ENCODE peak calls at places on chromosome 16, in six cellular contexts. N, L, R, O, Y and A are unnamed samples.

GRCh38 chr16:30948956-30949654 is at the start of gene ORAI3:
- DNase-seq in N (peak), L (no peak), R (peak), O (no peak), Y (peak), A (peak)

GRCh38 chr16:54437921-54438320 is 151.3 kb upstream of the IRX3 start:
- DNase-seq in N (no peak), L (no peak), R (peak), O (no peak), Y (no peak), A (no peak)

GRCh38 chr16:31505483-31505882 is 2.7 kb downstream of the RUSF1 start:
- DNase-seq in N (no peak), L (no peak), R (no peak), O (no peak), Y (no peak), A (no peak)

GRCh38 chr16:88061346-88062110 is 110.3 kb downstream of the BANP start:
- DNase-seq in N (peak), L (no peak), R (no peak), O (peak), Y (no peak), A (no peak)

GRCh38 chr16:53754938-53755910 is 51.3 kb downstream of the FTO start:
- DNase-seq in N (no peak), L (no peak), R (peak), O (peak), Y (peak), A (no peak)

GRCh38 chr16:50597563-50598255 is 49.5 kb downstream of the NKD1 start:
- DNase-seq in N (no peak), L (no peak), R (no peak), O (no peak), Y (no peak), A (no peak)

GRCh38 chr16:10509534-10510025 is 70.8 kb downstream of the EMP2 start:
- DNase-seq in N (peak), L (peak), R (peak), O (peak), Y (peak), A (peak)

GRCh38 chr16:50718061-50718760 is 23.7 kb upstream of the CYLD start:
- DNase-seq in N (no peak), L (no peak), R (no peak), O (no peak), Y (no peak), A (peak)

GRCh38 chr16:14409563-14409962 is 220.5 kb downstream of the PARN start:
- DNase-seq in N (no peak), L (peak), R (peak), O (peak), Y (no peak), A (peak)

GRCh38 chr16:28105954-28106353 is 42.4 kb upstream of the GSG1L start:
- DNase-seq in N (no peak), L (no peak), R (no peak), O (no peak), Y (no peak), A (no peak)

GRCh38 chr16:27844826-27845225 is 218.7 kb downstream of the GSG1L start:
- DNase-seq in N (no peak), L (no peak), R (no peak), O (no peak), Y (no peak), A (no peak)

GRCh38 chr16:67431077-67431804 is at the start of gene HSD11B2:
- DNase-seq in N (no peak), L (no peak), R (peak), O (peak), Y (peak), A (peak)

GRCh38 chr16:67562918-67563707 is 787 bp downstream of the CTCF start:
- DNase-seq in N (peak), L (no peak), R (peak), O (peak), Y (peak), A (peak)

GRCh38 chr16:68298907-68299515 is 11.7 kb downstream of the SLC7A6OS start:
- DNase-seq in N (peak), L (peak), R (no peak), O (peak), Y (peak), A (peak)

GRCh38 chr16:85963746-85964370 is 64.9 kb downstream of the IRF8 start:
- DNase-seq in N (no peak), L (no peak), R (no peak), O (peak), Y (peak), A (no peak)

GRCh38 chr16:66260522-66261290 is 105.8 kb upstream of the CDH5 start:
- DNase-seq in N (no peak), L (no peak), R (no peak), O (no peak), Y (no peak), A (no peak)
- TF ChIP-seq CTCF in N (no peak), L (no peak), R (no peak), O (no peak), Y (no peak), A (no peak)

GRCh38 chr16:81545470-81546175 is 101.0 kb downstream of the CMIP start:
- DNase-seq in N (no peak), L (no peak), R (no peak), O (no peak), Y (no peak), A (no peak)

GRCh38 chr16:81543571-81543970 is 99.0 kb downstream of the CMIP start:
- DNase-seq in N (no peak), L (no peak), R (no peak), O (peak), Y (no peak), A (no peak)

GRCh38 chr16:81542609-81543570 is 98.3 kb downstream of the CMIP start:
- DNase-seq in N (no peak), L (no peak), R (no peak), O (no peak), Y (no peak), A (no peak)

GRCh38 chr16:81544261-81544660 is 99.7 kb downstream of the CMIP start:
- DNase-seq in N (no peak), L (no peak), R (no peak), O (no peak), Y (no peak), A (no peak)

DNA sequence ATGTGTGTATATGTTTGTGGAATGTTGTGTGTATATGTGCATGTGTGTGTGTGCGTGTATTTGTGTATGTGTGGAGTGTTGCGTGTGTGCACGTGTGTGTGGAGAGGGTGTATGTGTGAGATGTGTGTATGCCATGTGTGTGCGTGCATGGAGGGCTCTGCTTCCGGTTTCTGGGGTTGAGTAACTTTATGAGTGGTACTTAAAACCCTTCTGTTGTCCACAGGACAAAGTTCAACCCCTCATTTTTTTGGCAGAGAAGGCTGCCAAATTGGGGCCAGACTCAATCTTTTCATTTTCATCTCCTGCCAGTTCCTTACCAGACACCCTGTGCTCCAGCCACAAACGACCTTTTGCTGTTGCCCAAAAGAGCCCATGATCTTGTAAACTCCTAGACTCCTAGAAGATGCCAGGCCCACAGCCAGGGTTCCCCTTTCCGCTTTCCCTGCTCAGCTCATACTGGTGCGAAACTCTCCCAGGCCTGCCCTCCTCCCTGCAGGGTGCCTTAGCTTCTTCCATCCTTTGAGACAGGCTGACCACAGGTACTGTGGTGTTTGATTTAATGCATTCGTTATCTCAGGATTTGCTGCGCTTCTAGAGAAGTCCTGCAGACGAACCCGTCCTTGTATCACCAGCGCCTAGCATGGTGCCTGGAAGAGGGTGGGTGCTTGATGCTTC is 100.2 kb downstream of the CMIP start:
- DNase-seq in N (no peak), L (no peak), R (no peak), O (no peak), Y (no peak), A (no peak)
- TF ChIP-seq CTCF in N (no peak), L (no peak), R (no peak), O (no peak), Y (no peak), A (no peak)

DNA sequence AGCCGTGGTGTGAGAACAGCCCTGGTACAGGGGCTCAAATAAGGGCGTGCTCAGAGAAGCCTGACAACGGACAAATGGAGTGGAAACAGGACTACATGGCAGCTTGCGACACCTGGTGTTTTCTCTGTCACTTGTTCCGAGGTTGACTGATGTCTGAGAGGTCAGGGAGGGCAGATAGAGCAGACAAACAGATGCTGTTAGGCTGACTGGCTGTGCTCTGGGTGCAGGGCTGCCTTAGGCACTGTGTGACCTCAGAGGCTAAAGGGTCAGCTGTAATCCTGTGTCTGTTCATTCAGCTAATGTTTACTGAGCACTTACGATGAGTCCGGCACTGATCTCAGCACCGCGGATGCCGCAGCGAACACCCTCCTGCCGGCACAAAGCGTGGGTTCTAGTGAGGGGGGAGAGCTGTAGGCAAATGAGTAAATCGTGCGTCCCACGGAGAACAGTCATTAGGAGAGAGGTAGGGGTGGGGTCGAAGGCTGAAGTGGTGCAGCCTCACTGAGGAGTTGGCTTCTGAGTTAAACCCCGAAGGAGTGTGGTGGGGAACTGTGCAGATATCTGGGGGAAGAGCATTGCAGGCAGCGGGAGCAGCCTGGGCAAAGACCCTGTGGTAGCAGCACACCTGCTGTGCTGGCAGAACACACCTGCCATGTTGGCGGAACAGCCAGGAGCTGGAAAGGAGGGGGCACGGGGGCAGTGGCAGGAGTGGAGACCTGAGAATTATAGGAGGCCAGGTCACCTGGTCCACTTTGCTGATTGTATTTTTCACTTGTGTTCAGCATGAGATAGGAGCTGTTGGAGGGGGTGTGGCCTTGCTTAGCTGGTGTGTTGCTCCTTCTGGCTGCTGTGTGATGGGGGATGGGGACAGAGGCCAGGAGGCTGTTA is 35.0 kb downstream of the GPT2 start:
- DNase-seq in N (no peak), L (no peak), R (no peak), O (no peak), Y (no peak), A (no peak)
- TF ChIP-seq CTCF in N (peak), L (no peak), R (no peak), O (no peak), Y (no peak), A (no peak)

DNA sequence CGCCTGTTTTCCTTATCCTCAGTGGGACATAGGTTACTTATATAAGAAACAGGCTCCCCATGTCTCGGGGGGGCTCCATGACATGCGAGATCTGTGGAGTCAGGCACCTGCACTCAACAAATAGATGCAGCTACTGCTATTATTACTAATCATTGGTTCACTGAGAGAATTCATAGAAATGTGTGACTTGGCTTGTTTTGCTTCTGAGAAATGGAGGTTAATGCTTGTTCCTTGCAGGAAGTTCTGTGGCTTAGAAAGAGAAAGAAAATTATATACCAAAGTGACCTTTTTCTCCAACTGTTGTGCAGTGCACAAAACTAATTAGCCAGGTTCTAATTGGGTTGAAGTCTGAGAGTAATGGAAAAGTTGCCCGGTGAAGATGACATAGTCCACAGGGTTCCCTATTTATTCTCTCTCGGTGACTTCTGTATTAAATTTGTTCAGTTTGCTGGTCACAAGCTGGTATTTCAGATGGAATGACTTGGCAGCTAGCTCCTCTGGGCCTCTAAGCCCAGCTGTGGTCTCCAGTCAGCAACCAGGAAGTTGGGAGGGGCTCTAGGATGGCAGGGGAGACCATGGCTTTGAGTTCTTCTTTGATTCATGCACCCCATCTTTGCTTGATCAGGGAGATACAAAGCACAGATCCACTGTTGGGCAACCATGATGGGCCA is 17.6 kb upstream of the MAF start:
- DNase-seq in N (no peak), L (no peak), R (no peak), O (no peak), Y (no peak), A (no peak)
- TF ChIP-seq CTCF in N (no peak), L (no peak), R (no peak), O (no peak), Y (no peak), A (no peak)

DNA sequence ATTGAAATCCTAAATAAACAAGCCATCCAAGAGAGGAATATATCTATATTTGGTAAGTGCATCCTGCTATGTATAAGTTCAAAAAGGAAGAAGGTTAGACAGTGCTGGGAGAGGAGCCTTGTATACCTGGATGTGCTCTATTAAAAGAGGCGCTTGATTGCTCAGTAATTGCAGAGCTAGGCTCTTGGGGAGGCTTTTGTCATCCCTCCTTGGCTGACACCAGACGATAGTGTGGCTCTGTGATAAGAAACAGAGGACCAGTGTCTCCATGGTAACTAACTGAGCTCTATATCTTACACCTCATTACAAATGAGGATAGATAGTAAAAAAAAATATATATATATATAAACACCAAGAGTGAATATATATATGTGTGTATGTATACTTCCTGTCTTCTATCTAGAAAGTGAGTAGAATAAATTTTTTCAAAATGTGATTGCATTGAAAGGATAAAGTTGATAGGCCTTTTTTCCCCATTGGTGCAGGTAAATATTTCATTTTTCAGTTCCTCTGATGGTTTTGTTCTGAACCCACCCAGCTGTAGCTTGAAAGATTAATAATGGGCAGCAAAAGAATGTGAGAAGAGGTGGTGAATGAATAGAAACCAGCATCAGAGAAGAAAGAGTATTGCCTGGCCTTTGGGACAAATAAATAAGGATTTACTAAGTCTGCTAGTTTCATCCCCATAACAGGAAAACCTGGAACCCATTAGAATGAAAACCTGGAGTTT is 303.7 kb downstream of the ZFHX3 start:
- DNase-seq in N (no peak), L (no peak), R (no peak), O (no peak), Y (no peak), A (no peak)
- TF ChIP-seq CTCF in N (no peak), L (no peak), R (no peak), O (no peak), Y (no peak), A (no peak)

GRCh38 chr16:386641-387156 is 4.9 kb upstream of the PGAP6 start:
- DNase-seq in N (no peak), L (no peak), R (no peak), O (no peak), Y (no peak), A (no peak)
- TF ChIP-seq CTCF in N (peak), L (no peak), R (peak), O (no peak), Y (no peak), A (no peak)